ENCODE peak calls at places on chromosomes 16 and 17, in five cellular contexts. V is epithelial cell of proximal tubule; C is small intestine; J is activated CD4-positive, alpha-beta T cell treated with anti-CD3 and anti-CD28 coated beads for 24 hours; N is amniotic epithelial cell. Q is an unnamed sample.

GRCh38 chr16:55236655-55237054 is 87.3 kb upstream of the IRX6 start:
- DNase-seq in N (no peak), J (no peak), V (no peak), C (no peak), Q (no peak)

GRCh38 chr17:48722201-48722907 is at the start of gene PRAC1:
- DNase-seq in C (no peak), V (no peak), J (no peak), N (no peak), Q (no peak)

GRCh38 chr16:24838554-24839266 is 7.1 kb upstream of the SLC5A11 start:
- DNase-seq in V (peak), N (peak), C (peak), J (no peak), Q (peak)

GRCh38 chr16:4603624-4604170 is 11.0 kb downstream of the UBALD1 start:
- DNase-seq in N (no peak), C (peak), V (no peak), J (no peak), Q (no peak)

GRCh38 chr17:22217135-22217534 is 524.8 kb downstream of the KCNJ18 start:
- DNase-seq in J (no peak), V (no peak), C (no peak), N (no peak), Q (no peak)

GRCh38 chr16:35463358-35463757 is 2003.9 kb downstream of the TP53TG3F start:
- DNase-seq in C (no peak), N (no peak), V (no peak), J (no peak), Q (no peak)

GRCh38 chr16:2365895-2366294 is 25.4 kb upstream of the ABCA3 start:
- DNase-seq in C (no peak), J (no peak), N (peak), V (no peak), Q (peak)

GRCh38 chr17:48728232-48729231 is at the start of gene HOXB13:
- DNase-seq in C (no peak), J (no peak), V (no peak), N (peak), Q (no peak)